ENCODE peak calls at places on chromosome 17, in five cellular contexts. O is psoas muscle, G is sigmoid colon, D is IMR-90, Q is Peyer's patch. E is an unnamed sample. For H3K9me3, the result is how much of the 10 kb centered on the place peaks cover.

GRCh38 chr17:7196651-7197050 is 17.5 kb upstream of the ASGR1 start:
- DNase-seq in O (no peak), G (no peak), D (no peak), Q (no peak), E (no peak)

GRCh38 chr17:47188266-47188665 is 829 bp downstream of the CDC27 start:
- DNase-seq in O (no peak), G (no peak), D (peak), Q (no peak), E (no peak)

GRCh38 chr17:42608692-42609181 is 437 bp downstream of the RETREG3 start:
- DNase-seq in O (peak), G (no peak), D (no peak), Q (peak), E (peak)

GRCh38 chr17:72928454-72929136 is 163.9 kb downstream of the SLC39A11 start:
- DNase-seq in O (no peak), G (no peak), D (no peak), Q (peak), E (no peak)

GRCh38 chr17:57294629-57295501 is 38.5 kb downstream of the MSI2 start:
- DNase-seq in O (peak), G (no peak), D (peak), Q (no peak), E (no peak)

GRCh38 chr17:39872700-39873099 is 4.7 kb downstream of the ZPBP2 start:
- DNase-seq in O (no peak), G (no peak), D (peak), Q (no peak), E (no peak)

GRCh38 chr17:13359774-13360173 is 242.0 kb downstream of the HS3ST3A1 start:
- DNase-seq in O (no peak), G (no peak), D (no peak), Q (no peak), E (no peak)

GRCh38 chr17:67244621-67245072 is 349 bp downstream of the HELZ start:
- DNase-seq in O (peak), G (no peak), D (no peak), Q (no peak), E (peak)

GRCh38 chr17:82029391-82029790 is 2.1 kb upstream of the RAC3 start:
- DNase-seq in O (no peak), G (no peak), D (no peak), Q (no peak), E (no peak)

DNA sequence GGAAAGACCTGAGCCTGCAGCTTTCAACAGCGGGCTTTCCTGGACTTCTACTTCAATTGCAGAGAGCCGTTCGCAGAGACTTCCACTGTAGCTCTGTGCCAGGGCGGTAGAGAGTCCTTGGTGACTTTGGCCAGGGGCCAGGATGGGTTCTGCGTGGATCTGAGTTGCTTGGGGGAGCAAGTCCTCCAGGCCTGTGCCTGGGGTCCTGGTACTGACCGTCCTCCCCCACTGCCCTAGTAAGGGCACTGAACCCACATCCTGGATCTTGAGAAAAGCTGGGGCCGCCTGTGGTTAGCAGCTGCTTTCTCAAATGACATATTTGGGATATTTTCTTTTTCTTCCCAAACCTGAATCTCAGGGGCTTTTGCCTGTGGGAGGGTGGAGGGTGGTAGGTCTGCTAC is 37.9 kb downstream of the PGS1 start:
- DNase-seq in O (no peak), G (no peak), D (peak), Q (peak), E (no peak)
- H3K9me3 ChIP-seq in O (under half), G (under half), D (under half), Q (under half), E (under half)

DNA sequence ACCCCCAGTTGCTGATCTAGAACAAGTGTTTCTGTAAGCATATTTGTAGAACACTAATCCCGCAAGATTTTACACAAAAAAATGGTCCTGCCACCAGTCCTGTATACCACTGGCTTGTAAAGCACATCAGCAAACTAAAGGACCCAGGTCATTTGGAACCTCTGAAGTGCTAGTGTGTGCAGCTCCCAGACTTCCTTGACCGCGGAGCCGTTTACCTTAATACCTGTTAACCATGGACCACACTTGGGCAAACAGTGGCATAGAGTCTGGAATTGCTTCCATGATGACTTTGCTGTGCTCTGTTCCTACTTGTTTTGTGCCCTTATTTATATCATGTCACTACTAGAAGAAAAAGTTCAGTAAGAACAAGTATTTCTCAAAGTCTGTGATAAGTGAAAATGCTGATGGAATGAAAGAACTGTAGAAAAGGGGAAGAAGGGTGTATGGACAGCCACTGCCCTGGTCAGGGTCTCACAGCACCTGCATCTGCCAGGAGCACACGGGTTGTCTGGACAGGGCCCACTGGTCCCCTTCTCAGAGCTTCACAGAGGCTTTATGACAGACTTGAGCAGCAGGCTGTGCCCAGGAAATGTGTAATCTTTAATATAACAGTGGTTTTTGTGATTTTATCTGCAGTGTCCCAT is 29.3 kb downstream of the ALDH3A2 start:
- DNase-seq in O (no peak), G (no peak), D (no peak), Q (no peak), E (no peak)
- H3K9me3 ChIP-seq in O (under half), G (under half), D (under half), Q (under half), E (under half)

GRCh38 chr17:21814776-21815175 is 122.5 kb downstream of the KCNJ18 start:
- DNase-seq in O (peak), G (no peak), D (no peak), Q (peak), E (no peak)
- H3K9me3 ChIP-seq in O (under half), G (under half), D (under half), Q (under half), E (under half)

GRCh38 chr17:53004902-53005301 is 817.8 kb upstream of the KIF2B start:
- DNase-seq in O (no peak), G (no peak), D (no peak), Q (no peak), E (no peak)
- H3K9me3 ChIP-seq in O (under half), G (under half), D (under half), Q (under half), E (under half)

DNA sequence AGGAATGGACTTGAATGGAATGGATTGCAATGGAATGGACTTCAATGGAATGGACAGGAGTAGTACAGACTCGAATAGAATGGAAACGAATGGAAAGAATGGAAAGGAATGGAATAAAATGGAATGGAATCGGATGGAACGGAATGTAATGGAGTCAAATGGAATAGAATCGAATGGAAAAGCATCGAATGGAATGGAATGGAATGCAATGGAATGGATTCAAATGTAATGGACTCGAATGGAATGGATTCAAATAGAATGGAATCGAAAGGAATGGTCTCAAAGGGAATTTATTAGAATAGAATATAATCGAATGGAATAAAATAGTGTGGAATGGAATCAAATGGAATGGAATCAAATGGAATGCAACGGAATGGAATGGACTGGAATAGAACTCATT is 484.9 kb upstream of the WSB1 start:
- DNase-seq in O (no peak), G (no peak), D (peak), Q (no peak), E (no peak)
- H3K9me3 ChIP-seq in O (under half), G (under half), D (under half), Q (under half), E (under half)

GRCh38 chr17:36048061-36048460 is 16.0 kb upstream of the CCL18 start:
- DNase-seq in O (no peak), G (no peak), D (no peak), Q (no peak), E (no peak)
- H3K9me3 ChIP-seq in O (under half), G (under half), D (under half), Q (under half), E (under half)

DNA sequence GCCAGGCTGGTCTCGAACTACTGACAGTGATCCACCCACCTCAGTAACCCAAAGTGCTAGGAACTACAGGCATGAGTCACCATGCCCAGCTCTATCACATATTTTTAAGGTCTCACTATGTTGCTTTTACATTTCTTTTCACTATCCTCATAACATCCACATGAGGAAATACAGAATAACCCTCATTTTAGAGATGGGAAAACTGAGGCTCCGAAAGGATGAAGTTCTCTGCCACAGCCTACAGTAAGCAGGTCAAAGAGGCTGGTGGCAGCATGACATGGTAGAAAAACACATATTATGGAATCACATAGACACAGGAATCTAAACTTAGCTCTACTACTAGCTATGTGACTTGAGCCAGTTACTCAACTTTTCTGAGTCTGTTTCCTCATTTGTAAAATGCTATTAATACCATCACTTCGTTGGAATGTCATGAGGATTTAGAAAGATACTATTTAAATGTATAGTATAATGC is 32.2 kb downstream of the APPBP2 start:
- DNase-seq in O (no peak), G (no peak), D (peak), Q (no peak), E (no peak)
- H3K9me3 ChIP-seq in O (under half), G (under half), D (under half), Q (under half), E (under half)

DNA sequence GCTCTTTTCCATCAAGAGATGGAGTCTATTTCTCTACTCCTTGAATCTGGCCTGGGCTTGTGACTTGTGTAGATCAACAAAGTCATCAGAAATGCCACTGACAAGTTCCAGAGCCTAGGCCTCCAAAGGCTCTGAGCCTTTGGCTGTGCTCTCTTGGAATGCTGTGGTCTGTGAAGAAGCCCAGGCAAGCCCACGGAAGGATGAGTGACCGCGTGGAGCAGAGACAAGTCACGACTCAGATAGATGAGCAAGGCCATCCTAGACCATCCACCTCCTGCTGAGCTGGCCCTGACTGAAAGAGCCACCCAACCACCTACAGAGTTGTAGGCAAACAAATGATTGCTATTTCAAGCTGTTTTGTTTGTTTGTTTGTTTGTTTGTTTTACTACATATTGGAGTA is 11.6 kb upstream of the ICAM2 start:
- DNase-seq in O (no peak), G (peak), D (peak), Q (peak), E (no peak)
- H3K9me3 ChIP-seq in O (under half), G (under half), D (under half), Q (under half), E (under half)